ENCODE peak calls at places on chromosomes 3 and 15, in six cellular contexts. One of them, this sample, is unnamed.

GRCh38 chr15:49083471-49084284 is 37.4 kb upstream of the SECISBP2L start:
- DNase-seq in SK-N-SH: no peak
- DNase-seq in MM.1S: no peak
- DNase-seq in PC-3: no peak
- DNase-seq in HCT116: no peak
- DNase-seq in Karpas-422: no peak
- DNase-seq in this sample: peak; percentile 76

GRCh38 chr3:108218811-108219210 is 3.4 kb downstream of the IFT57 start:
- DNase-seq in SK-N-SH: no peak
- DNase-seq in MM.1S: no peak
- DNase-seq in PC-3: peak; percentile 26
- DNase-seq in HCT116: no peak
- DNase-seq in Karpas-422: no peak
- DNase-seq in this sample: peak; percentile 54

GRCh38 chr15:67543348-67543718 is 830 bp downstream of the MAP2K5 start:
- DNase-seq in SK-N-SH: peak; percentile 56
- DNase-seq in MM.1S: no peak
- DNase-seq in PC-3: peak; percentile 11
- DNase-seq in HCT116: no peak
- DNase-seq in Karpas-422: peak; percentile 40
- DNase-seq in this sample: peak; percentile 51

GRCh38 chr15:93028111-93028631 is 60.8 kb downstream of the RGMA start:
- DNase-seq in SK-N-SH: no peak
- DNase-seq in MM.1S: no peak
- DNase-seq in PC-3: no peak
- DNase-seq in HCT116: no peak
- DNase-seq in Karpas-422: no peak
- DNase-seq in this sample: peak; percentile 27

GRCh38 chr3:160999268-160999667 is 105.9 kb downstream of the B3GALNT1 start:
- DNase-seq in SK-N-SH: no peak
- DNase-seq in MM.1S: no peak
- DNase-seq in PC-3: peak; percentile 75
- DNase-seq in HCT116: no peak
- DNase-seq in Karpas-422: no peak
- DNase-seq in this sample: no peak

GRCh38 chr15:40992241-40992741 is 39.0 kb downstream of the CHAC1 start:
- DNase-seq in SK-N-SH: no peak
- DNase-seq in MM.1S: no peak
- DNase-seq in PC-3: no peak
- DNase-seq in HCT116: no peak
- DNase-seq in Karpas-422: no peak
- DNase-seq in this sample: peak; percentile 21

GRCh38 chr15:43277901-43278300 is 11.2 kb upstream of the TGM5 start:
- DNase-seq in SK-N-SH: no peak
- DNase-seq in MM.1S: no peak
- DNase-seq in PC-3: no peak
- DNase-seq in HCT116: no peak
- DNase-seq in Karpas-422: no peak
- DNase-seq in this sample: no peak

GRCh38 chr3:56210201-56210774 is 258.0 kb downstream of the ERC2 start:
- DNase-seq in SK-N-SH: no peak
- DNase-seq in MM.1S: no peak
- DNase-seq in PC-3: no peak
- DNase-seq in HCT116: no peak
- DNase-seq in Karpas-422: no peak
- DNase-seq in this sample: no peak

GRCh38 chr3:89525597-89525996 is 418.2 kb downstream of the EPHA3 start:
- DNase-seq in SK-N-SH: no peak
- DNase-seq in MM.1S: no peak
- DNase-seq in PC-3: no peak
- DNase-seq in HCT116: no peak
- DNase-seq in Karpas-422: no peak
- DNase-seq in this sample: no peak

GRCh38 chr15:78533331-78533730 is 6.9 kb upstream of the PSMA4 start:
- DNase-seq in SK-N-SH: no peak
- DNase-seq in MM.1S: no peak
- DNase-seq in PC-3: no peak
- DNase-seq in HCT116: no peak
- DNase-seq in Karpas-422: peak; percentile 9
- DNase-seq in this sample: no peak

GRCh38 chr3:53728606-53729005 is 117.6 kb downstream of the CHDH start:
- DNase-seq in SK-N-SH: no peak
- DNase-seq in MM.1S: no peak
- DNase-seq in PC-3: no peak
- DNase-seq in HCT116: no peak
- DNase-seq in Karpas-422: no peak
- DNase-seq in this sample: peak; percentile 9

GRCh38 chr3:183357564-183358079 is 70.8 kb downstream of the MCF2L2 start:
- DNase-seq in SK-N-SH: no peak
- DNase-seq in MM.1S: no peak
- DNase-seq in PC-3: no peak
- DNase-seq in HCT116: no peak
- DNase-seq in Karpas-422: no peak
- DNase-seq in this sample: no peak

GRCh38 chr3:107683447-107683846 is 160.7 kb downstream of the BBX start:
- DNase-seq in SK-N-SH: no peak
- DNase-seq in MM.1S: no peak
- DNase-seq in PC-3: no peak
- DNase-seq in HCT116: no peak
- DNase-seq in Karpas-422: no peak
- DNase-seq in this sample: peak; percentile 17

GRCh38 chr3:105729662-105730061 is 139.2 kb downstream of the CBLB start:
- DNase-seq in SK-N-SH: no peak
- DNase-seq in MM.1S: no peak
- DNase-seq in PC-3: no peak
- DNase-seq in HCT116: no peak
- DNase-seq in Karpas-422: no peak
- DNase-seq in this sample: peak; percentile 48

GRCh38 chr3:16658004-16658932 is 53.0 kb upstream of the DAZL start:
- DNase-seq in SK-N-SH: peak; percentile 11
- DNase-seq in MM.1S: no peak
- DNase-seq in PC-3: no peak
- DNase-seq in HCT116: no peak
- DNase-seq in Karpas-422: no peak
- DNase-seq in this sample: no peak

GRCh38 chr3:71258116-71258515 is 325.4 kb downstream of the FOXP1 start:
- DNase-seq in SK-N-SH: no peak
- DNase-seq in MM.1S: no peak
- DNase-seq in PC-3: peak; percentile 86
- DNase-seq in HCT116: no peak
- DNase-seq in Karpas-422: no peak
- DNase-seq in this sample: peak; percentile 85

GRCh38 chr3:41159581-41160189 is 39.6 kb upstream of the CTNNB1 start:
- DNase-seq in SK-N-SH: no peak
- DNase-seq in MM.1S: no peak
- DNase-seq in PC-3: peak; percentile 91
- DNase-seq in HCT116: peak; percentile 41
- DNase-seq in Karpas-422: no peak
- DNase-seq in this sample: no peak

GRCh38 chr3:41162541-41162940 is 36.8 kb upstream of the CTNNB1 start:
- DNase-seq in SK-N-SH: no peak
- DNase-seq in MM.1S: no peak
- DNase-seq in PC-3: no peak
- DNase-seq in HCT116: no peak
- DNase-seq in Karpas-422: no peak
- DNase-seq in this sample: no peak

GRCh38 chr3:41164776-41165175 is 34.5 kb upstream of the CTNNB1 start:
- DNase-seq in SK-N-SH: no peak
- DNase-seq in MM.1S: no peak
- DNase-seq in PC-3: no peak
- DNase-seq in HCT116: no peak
- DNase-seq in Karpas-422: no peak
- DNase-seq in this sample: no peak

GRCh38 chr3:41162981-41163380 is 36.3 kb upstream of the CTNNB1 start:
- DNase-seq in SK-N-SH: no peak
- DNase-seq in MM.1S: no peak
- DNase-seq in PC-3: no peak
- DNase-seq in HCT116: no peak
- DNase-seq in Karpas-422: no peak
- DNase-seq in this sample: no peak

GRCh38 chr3:41163399-41163798 is 35.9 kb upstream of the CTNNB1 start:
- DNase-seq in SK-N-SH: no peak
- DNase-seq in MM.1S: no peak
- DNase-seq in PC-3: no peak
- DNase-seq in HCT116: no peak
- DNase-seq in Karpas-422: no peak
- DNase-seq in this sample: no peak
- H3K9me2 ChIP-seq in SK-N-SH: no peaks in the 10 kb centered on the region
- H3K9me2 ChIP-seq in MM.1S: no peaks in the 10 kb centered on the region
- H3K9me2 ChIP-seq in PC-3: no peaks in the 10 kb centered on the region
- H3K9me2 ChIP-seq in HCT116: no peaks in the 10 kb centered on the region
- H3K9me2 ChIP-seq in Karpas-422: no peaks in the 10 kb centered on the region
- H3K9me2 ChIP-seq in this sample: no peaks in the 10 kb centered on the region

GRCh38 chr3:194740859-194741486 is 55.3 kb downstream of the FAM43A start:
- DNase-seq in SK-N-SH: no peak
- DNase-seq in MM.1S: no peak
- DNase-seq in PC-3: peak; percentile 96
- DNase-seq in HCT116: peak; percentile 91
- DNase-seq in Karpas-422: no peak
- DNase-seq in this sample: no peak

GRCh38 chr3:194736277-194736895 is 50.7 kb downstream of the FAM43A start:
- DNase-seq in SK-N-SH: no peak
- DNase-seq in MM.1S: no peak
- DNase-seq in PC-3: no peak
- DNase-seq in HCT116: no peak
- DNase-seq in Karpas-422: peak; percentile 97
- DNase-seq in this sample: no peak

GRCh38 chr3:194738254-194739093 is 52.8 kb downstream of the FAM43A start:
- DNase-seq in SK-N-SH: peak; percentile 74
- DNase-seq in MM.1S: no peak
- DNase-seq in PC-3: peak; percentile 85
- DNase-seq in HCT116: peak; percentile 22
- DNase-seq in Karpas-422: no peak
- DNase-seq in this sample: peak; percentile 93

GRCh38 chr3:194739498-194740284 is 54.0 kb downstream of the FAM43A start:
- DNase-seq in SK-N-SH: no peak
- DNase-seq in MM.1S: no peak
- DNase-seq in PC-3: peak; percentile 76
- DNase-seq in HCT116: peak; percentile 10
- DNase-seq in Karpas-422: no peak
- DNase-seq in this sample: no peak

DNA sequence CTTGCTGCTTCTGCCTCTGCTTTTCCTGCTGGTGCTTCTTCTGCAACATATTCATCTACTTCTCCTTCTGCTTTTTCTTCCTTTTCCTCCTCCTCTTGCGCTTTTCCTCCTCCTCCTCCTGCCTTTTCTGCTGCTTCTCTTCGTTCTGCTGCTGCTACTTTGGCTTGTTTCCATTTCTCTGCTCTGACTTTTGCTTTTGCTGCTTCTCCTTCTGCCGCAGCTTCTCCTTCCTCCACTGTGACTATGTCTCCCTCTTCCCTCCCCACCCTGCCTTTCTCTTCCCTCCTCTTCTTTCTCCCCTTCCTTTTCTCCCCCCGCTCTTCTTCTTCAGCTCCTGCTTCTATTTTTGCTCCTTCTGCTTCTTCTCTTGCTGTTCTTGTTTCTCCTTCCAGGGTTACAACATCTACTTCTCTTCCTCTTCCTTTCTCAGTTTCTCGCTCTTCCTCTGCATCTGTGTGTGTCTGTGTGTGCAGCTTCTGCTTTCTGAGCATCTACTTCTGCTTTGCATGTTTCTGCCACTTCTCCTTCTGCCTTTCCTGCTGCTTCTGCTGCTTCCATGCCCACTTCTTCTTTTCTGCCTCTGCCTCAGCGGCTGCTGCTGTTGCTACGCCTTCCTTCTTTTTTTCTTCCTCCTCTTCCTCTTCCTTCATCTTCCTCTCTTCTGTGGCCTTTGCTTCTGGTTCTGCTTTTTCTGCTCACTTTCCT is 51.4 kb downstream of the FAM43A start:
- DNase-seq in SK-N-SH: no peak
- DNase-seq in MM.1S: no peak
- DNase-seq in PC-3: no peak
- DNase-seq in HCT116: no peak
- DNase-seq in Karpas-422: peak; percentile 96
- DNase-seq in this sample: no peak
- H3K4me1 ChIP-seq in SK-N-SH: peaks cover 11% of the 10 kb centered on the region
- H3K4me1 ChIP-seq in MM.1S: no peaks in the 10 kb centered on the region
- H3K4me1 ChIP-seq in PC-3: peaks cover 43% of the 10 kb centered on the region
- H3K4me1 ChIP-seq in HCT116: peaks cover 41% of the 10 kb centered on the region
- H3K4me1 ChIP-seq in Karpas-422: peaks cover 75% of the 10 kb centered on the region
- H3K4me1 ChIP-seq in this sample: peaks cover 10% of the 10 kb centered on the region

DNA sequence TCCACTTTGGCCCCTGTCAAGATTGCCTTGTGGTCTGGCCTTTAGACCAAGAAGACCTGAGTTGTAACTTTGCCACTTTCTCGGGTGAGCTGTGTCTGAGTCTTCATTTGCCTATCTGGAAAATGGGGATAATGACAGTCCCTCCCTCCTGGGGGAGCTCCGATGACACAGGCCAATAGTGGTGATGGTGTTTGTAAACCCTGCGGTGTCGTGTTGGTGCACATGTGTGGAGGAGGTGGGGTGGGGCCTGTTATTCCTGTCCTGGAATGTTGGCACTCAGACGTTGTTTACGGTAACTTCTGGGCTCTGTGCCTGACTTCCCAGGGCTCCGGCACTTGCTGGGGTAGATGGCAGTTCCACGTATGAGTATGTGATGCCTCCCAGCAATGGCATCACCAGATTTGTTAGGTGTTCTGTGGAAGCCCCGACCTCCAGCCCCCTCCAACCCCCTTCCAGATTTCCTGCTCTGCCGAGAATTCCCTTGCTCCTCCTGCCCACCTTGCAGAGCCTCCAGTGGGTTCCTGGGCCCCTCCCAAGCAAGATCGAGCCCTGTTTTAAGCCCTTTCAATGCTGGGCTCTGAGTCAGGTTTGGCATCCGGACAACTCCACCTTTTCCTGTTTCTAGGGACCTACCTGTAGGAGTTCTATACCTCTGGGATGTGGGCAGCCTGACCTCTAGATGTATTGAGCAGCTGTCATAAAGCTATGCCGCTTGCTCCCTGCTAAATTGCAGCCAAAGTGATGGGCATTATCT is 31.4 kb downstream of the HRH1 start:
- DNase-seq in SK-N-SH: no peak
- DNase-seq in MM.1S: no peak
- DNase-seq in PC-3: peak; percentile 99
- DNase-seq in HCT116: peak; percentile 83
- DNase-seq in Karpas-422: no peak
- DNase-seq in this sample: peak; percentile 97
- H3K9ac ChIP-seq in SK-N-SH: peak overlapping the region; percentile 23
- H3K9ac ChIP-seq in MM.1S: no peak overlapping the region
- H3K9ac ChIP-seq in PC-3: peak overlapping the region; percentile 19
- H3K9ac ChIP-seq in HCT116: peak overlapping the region; percentile 37
- H3K9ac ChIP-seq in Karpas-422: no peak overlapping the region
- H3K9ac ChIP-seq in this sample: peak overlapping the region; percentile 54

GRCh38 chr3:139263798-139264197 is 80.0 kb upstream of the MRPS22 start:
- DNase-seq in SK-N-SH: no peak
- DNase-seq in MM.1S: no peak
- DNase-seq in PC-3: no peak
- DNase-seq in HCT116: no peak
- DNase-seq in Karpas-422: no peak
- DNase-seq in this sample: no peak
- H3K9me2 ChIP-seq in SK-N-SH: no peaks in the 10 kb centered on the region
- H3K9me2 ChIP-seq in MM.1S: no peaks in the 10 kb centered on the region
- H3K9me2 ChIP-seq in PC-3: no peaks in the 10 kb centered on the region
- H3K9me2 ChIP-seq in HCT116: no peaks in the 10 kb centered on the region
- H3K9me2 ChIP-seq in Karpas-422: no peaks in the 10 kb centered on the region
- H3K9me2 ChIP-seq in this sample: no peaks in the 10 kb centered on the region

GRCh38 chr3:58566398-58567250 is 10.6 kb downstream of the FAM107A start:
- DNase-seq in SK-N-SH: no peak
- DNase-seq in MM.1S: no peak
- DNase-seq in PC-3: no peak
- DNase-seq in HCT116: no peak
- DNase-seq in Karpas-422: no peak
- DNase-seq in this sample: no peak
- H3K4me1 ChIP-seq in SK-N-SH: peaks cover 4% of the 10 kb centered on the region
- H3K4me1 ChIP-seq in MM.1S: no peaks in the 10 kb centered on the region
- H3K4me1 ChIP-seq in PC-3: peaks cover 45% of the 10 kb centered on the region
- H3K4me1 ChIP-seq in HCT116: peaks cover 22% of the 10 kb centered on the region
- H3K4me1 ChIP-seq in Karpas-422: peaks cover 6% of the 10 kb centered on the region
- H3K4me1 ChIP-seq in this sample: peaks cover 27% of the 10 kb centered on the region

This sample was measured in GM23248.